ENCODE peak calls at places on chromosomes 4 and X, in eight cellular contexts. D is mesenchymal stem cell, O is MM.1S, E is GM23248, M is endothelial cell of umbilical vein, K is neuronal stem cell, R is hepatocyte, H is neural progenitor cell. W is an unnamed sample.

GRCh38 chrX:19709812-19710518 is 177.4 kb downstream of the SH3KBP1 start:
- DNase-seq in E (peak; percentile 94), R (no peak), H (no peak), K (no peak), O (no peak), M (peak; percentile 44), D (peak; percentile 97), W (peak; percentile 35)

GRCh38 chr4:156408749-156409148 is 455.1 kb upstream of the CTSO start:
- DNase-seq in D (no peak), R (no peak), H (no peak), M (no peak), K (no peak), O (no peak), E (peak; percentile 20), W (no peak)

GRCh38 chr4:55398966-55399365 is 3.2 kb downstream of the TMEM165 start:
- DNase-seq in M (peak; percentile 11), O (no peak), E (peak; percentile 59), R (no peak), H (peak; percentile 20), D (peak; percentile 47), K (no peak), W (no peak)

GRCh38 chr4:147518846-147519767 is 38.2 kb downstream of the EDNRA start:
- DNase-seq in K (peak; percentile 14), D (peak; percentile 76), R (peak; percentile 77), H (peak; percentile 77), O (peak; percentile 77), E (peak; percentile 83), M (peak; percentile 73), W (peak; percentile 44)

GRCh38 chr4:8473198-8473919 is 32.8 kb downstream of the TRMT44 start:
- DNase-seq in D (no peak), K (no peak), R (no peak), M (no peak), H (no peak), E (peak; percentile 42), O (no peak), W (peak; percentile 50)

GRCh38 chr4:101780284-101780683 is 10.2 kb upstream of the BANK1 start:
- DNase-seq in R (no peak), H (no peak), D (no peak), K (no peak), E (no peak), O (no peak), M (no peak), W (no peak)

GRCh38 chr4:3206439-3207100 is 42.4 kb upstream of the MSANTD1 start:
- DNase-seq in R (no peak), E (no peak), D (no peak), H (no peak), M (no peak), K (no peak), O (no peak), W (no peak)

GRCh38 chr4:125317526-125317880 is 2.7 kb downstream of the FAT4 start:
- DNase-seq in M (no peak), O (peak; percentile 37), E (peak; percentile 78), K (peak; percentile 37), H (peak; percentile 75), R (peak; percentile 71), D (peak; percentile 63), W (no peak)

GRCh38 chr4:109046549-109047171 is 255.8 kb downstream of the COL25A1 start:
- DNase-seq in R (peak; percentile 40), H (no peak), O (no peak), M (peak; percentile 53), K (no peak), D (peak; percentile 91), E (peak; percentile 66), W (no peak)

GRCh38 chr4:10438924-10439323 is 18.3 kb downstream of the ZNF518B start:
- DNase-seq in K (no peak), M (no peak), E (no peak), R (no peak), H (no peak), O (no peak), D (no peak), W (no peak)

GRCh38 chr4:1509366-1509765 is 103.1 kb upstream of the NKX1-1 start:
- DNase-seq in R (no peak), E (no peak), D (no peak), M (no peak), K (no peak), H (no peak), O (no peak), W (no peak)

GRCh38 chr4:140268441-140268840 is 105.0 kb upstream of the SCOC start:
- DNase-seq in K (no peak), O (no peak), H (no peak), D (no peak), M (no peak), E (no peak), R (no peak), W (no peak)

GRCh38 chr4:75338352-75338880 is 175.8 kb downstream of the RCHY1 start:
- DNase-seq in E (no peak), M (no peak), H (no peak), D (peak; percentile 49), K (no peak), O (no peak), R (no peak), W (no peak)

GRCh38 chr4:86223472-86223871 is 136.4 kb downstream of the MAPK10 start:
- DNase-seq in E (peak; percentile 67), D (peak; percentile 52), O (peak; percentile 37), R (peak; percentile 14), M (peak; percentile 18), K (no peak), H (peak; percentile 31), W (no peak)

GRCh38 chrX:40652664-40653063 is 5.3 kb upstream of the CXorf38 start:
- DNase-seq in D (no peak), E (no peak), H (no peak), O (no peak), K (no peak), M (no peak), R (no peak), W (no peak)

GRCh38 chrX:40647307-40648197 is at the start of gene CXorf38:
- DNase-seq in R (peak; percentile 94), O (peak; percentile 92), D (peak; percentile 80), M (peak; percentile 90), E (peak; percentile 84), H (peak; percentile 96), K (peak; percentile 84), W (peak; percentile 57)

GRCh38 chrX:40651620-40652223 is 4.4 kb upstream of the CXorf38 start:
- DNase-seq in D (peak; percentile 58), M (peak; percentile 61), E (peak; percentile 60), R (peak; percentile 88), K (peak; percentile 38), O (peak; percentile 70), H (peak; percentile 82), W (no peak)

GRCh38 chrX:40653535-40653934 is 6.2 kb upstream of the CXorf38 start:
- DNase-seq in K (no peak), R (no peak), D (no peak), E (no peak), H (no peak), O (no peak), M (no peak), W (no peak)
- H3K36me3 ChIP-seq in K (peaks cover 7% of the 10 kb centered on the region), R (no peaks in the 10 kb centered on the region), D (peaks cover 41% of the 10 kb centered on the region), E (peaks cover 3% of the 10 kb centered on the region), H (no peaks in the 10 kb centered on the region), O (peaks cover 5% of the 10 kb centered on the region), M (peaks cover 2% of the 10 kb centered on the region), W (no peaks in the 10 kb centered on the region)

GRCh38 chrX:47802589-47802988 is 34.1 kb upstream of the ZNF81 start:
- DNase-seq in D (no peak), K (no peak), M (no peak), E (peak; percentile 29), H (no peak), O (no peak), R (no peak), W (no peak)

GRCh38 chrX:47809065-47809788 is 27.5 kb upstream of the ZNF81 start:
- DNase-seq in D (no peak), K (no peak), E (no peak), H (no peak), R (no peak), M (no peak), O (no peak), W (no peak)

GRCh38 chrX:47804315-47804714 is 32.4 kb upstream of the ZNF81 start:
- DNase-seq in R (no peak), O (no peak), D (no peak), K (no peak), H (no peak), E (no peak), M (no peak), W (no peak)

GRCh38 chrX:47807548-47807947 is 29.2 kb upstream of the ZNF81 start:
- DNase-seq in D (no peak), O (no peak), E (no peak), H (peak; percentile 6), R (no peak), K (no peak), M (no peak), W (no peak)
- H2AFZ ChIP-seq in D (no peak overlapping the region), O (no peak overlapping the region), E (no peak overlapping the region), H (no peak overlapping the region), R (no peak overlapping the region), K (no peak overlapping the region), M (no peak overlapping the region), W (no peak overlapping the region)

GRCh38 chr4:185648631-185649030 is 113.3 kb upstream of the PDLIM3 start:
- DNase-seq in M (no peak), H (no peak), E (no peak), R (no peak), D (no peak), K (no peak), O (no peak), W (no peak)
- H3K36me3 ChIP-seq in M (peaks cover 9% of the 10 kb centered on the region), H (no peaks in the 10 kb centered on the region), E (no peaks in the 10 kb centered on the region), R (no peaks in the 10 kb centered on the region), D (peaks cover 18% of the 10 kb centered on the region), K (peaks cover 11% of the 10 kb centered on the region), O (no peaks in the 10 kb centered on the region), W (no peaks in the 10 kb centered on the region)

DNA sequence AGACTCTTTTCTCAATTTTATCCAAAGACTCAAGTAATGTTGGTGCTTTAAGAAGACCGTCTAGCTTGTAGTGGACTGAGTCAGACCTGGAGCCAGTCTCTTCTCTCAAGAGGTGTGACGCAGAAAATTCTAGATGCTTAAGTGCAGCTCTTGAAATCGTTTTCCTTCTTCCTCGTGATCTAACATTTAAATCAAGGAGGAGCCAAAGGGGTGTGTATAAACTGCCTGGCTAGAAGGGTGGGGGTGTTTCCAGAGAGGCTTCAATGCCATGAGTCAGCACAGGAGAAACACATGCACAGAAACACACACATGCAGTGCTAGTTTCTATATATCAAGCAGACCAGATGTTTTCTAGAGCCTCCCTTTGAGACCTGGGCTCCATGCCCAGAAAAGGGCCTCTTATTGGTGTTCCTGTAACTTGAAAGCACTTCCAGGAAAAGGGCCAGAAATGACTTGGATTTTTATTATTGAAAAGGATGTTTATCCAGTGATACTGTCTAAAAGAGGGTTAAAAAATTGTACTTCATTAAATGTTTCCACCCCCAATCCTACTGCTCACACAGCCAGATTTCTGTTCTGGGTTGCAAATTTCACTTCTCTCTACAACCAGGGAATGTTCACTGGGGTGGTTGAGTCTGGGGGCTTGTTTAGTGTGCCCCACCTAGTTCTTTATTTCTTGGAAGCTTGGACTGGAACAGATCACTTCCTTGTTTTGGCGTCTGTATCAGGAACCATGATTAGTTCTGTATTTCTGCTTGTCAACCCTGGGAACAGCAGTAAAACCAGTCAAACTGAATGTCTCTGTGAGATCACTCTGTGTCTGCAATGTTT is at the start of gene CLIC2:
- DNase-seq in R (peak; percentile 52), M (peak; percentile 65), E (peak; percentile 69), K (no peak), D (peak; percentile 67), O (peak; percentile 82), H (no peak), W (no peak)
- H2AFZ ChIP-seq in R (no peak within 1 kb of the TSS), M (peak within 1 kb of the TSS; percentile 16), E (peak within 1 kb of the TSS; percentile 56), K (no peak within 1 kb of the TSS), D (no peak within 1 kb of the TSS), O (peak within 1 kb of the TSS; percentile 58), H (no peak within 1 kb of the TSS), W (no peak within 1 kb of the TSS)